ENCODE peak calls at places on chromosomes 7 and 10, in four cellular contexts. One of them, this sample, is unnamed. For H3K27me3, the result is how much of the 10 kb centered on the place peaks cover.

GRCh38 chr7:110839866-110840265 is 251.1 kb upstream of the LRRN3 start:
- DNase-seq in dorsolateral prefrontal cortex: no peak
- DNase-seq in A673: peak
- DNase-seq in lower lobe of right lung: no peak
- DNase-seq in this sample: no peak

GRCh38 chr7:153616808-153617207 is 435.4 kb upstream of the DPP6 start:
- DNase-seq in dorsolateral prefrontal cortex: no peak
- DNase-seq in A673: no peak
- DNase-seq in lower lobe of right lung: no peak
- DNase-seq in this sample: no peak

GRCh38 chr10:124594240-124594639 is 132.6 kb downstream of the LHPP start:
- DNase-seq in dorsolateral prefrontal cortex: no peak
- DNase-seq in A673: no peak
- DNase-seq in lower lobe of right lung: no peak
- DNase-seq in this sample: no peak

GRCh38 chr7:8232999-8233847 is 28.7 kb downstream of the ICA1 start:
- DNase-seq in dorsolateral prefrontal cortex: no peak
- DNase-seq in A673: no peak
- DNase-seq in lower lobe of right lung: no peak
- DNase-seq in this sample: no peak

GRCh38 chr10:4234661-4235060 is 449.7 kb upstream of the KLF6 start:
- DNase-seq in dorsolateral prefrontal cortex: no peak
- DNase-seq in A673: peak
- DNase-seq in lower lobe of right lung: no peak
- DNase-seq in this sample: no peak

GRCh38 chr10:50431791-50432190 is 180.5 kb upstream of the ASAH2 start:
- DNase-seq in dorsolateral prefrontal cortex: no peak
- DNase-seq in A673: peak
- DNase-seq in lower lobe of right lung: no peak
- DNase-seq in this sample: no peak

GRCh38 chr10:13458107-13458761 is 70.6 kb downstream of the BEND7 start:
- DNase-seq in dorsolateral prefrontal cortex: no peak
- DNase-seq in A673: no peak
- DNase-seq in lower lobe of right lung: no peak
- DNase-seq in this sample: no peak

GRCh38 chr7:139774376-139774775 is 3.4 kb downstream of the HIPK2 start:
- DNase-seq in dorsolateral prefrontal cortex: no peak
- DNase-seq in A673: no peak
- DNase-seq in lower lobe of right lung: no peak
- DNase-seq in this sample: no peak

GRCh38 chr10:61404771-61405170 is 48.4 kb downstream of the TMEM26 start:
- DNase-seq in dorsolateral prefrontal cortex: no peak
- DNase-seq in A673: peak
- DNase-seq in lower lobe of right lung: no peak
- DNase-seq in this sample: no peak

GRCh38 chr10:117226813-117227451 is 14.0 kb upstream of the SLC18A2 start:
- DNase-seq in dorsolateral prefrontal cortex: no peak
- DNase-seq in A673: peak
- DNase-seq in lower lobe of right lung: peak
- DNase-seq in this sample: peak

GRCh38 chr10:47286591-47287325 is 13.2 kb upstream of the GDF10 start:
- DNase-seq in dorsolateral prefrontal cortex: no peak
- DNase-seq in A673: no peak
- DNase-seq in lower lobe of right lung: no peak
- DNase-seq in this sample: no peak

GRCh38 chr10:29435809-29436501 is 147.1 kb downstream of the LYZL1 start:
- DNase-seq in dorsolateral prefrontal cortex: no peak
- DNase-seq in A673: no peak
- DNase-seq in lower lobe of right lung: no peak
- DNase-seq in this sample: no peak

GRCh38 chr7:132655071-132655761 is 78.9 kb upstream of the PLXNA4 start:
- DNase-seq in dorsolateral prefrontal cortex: peak
- DNase-seq in A673: peak
- DNase-seq in lower lobe of right lung: peak
- DNase-seq in this sample: no peak

GRCh38 chr10:84370268-84370667 is 41.9 kb downstream of the CCSER2 start:
- DNase-seq in dorsolateral prefrontal cortex: no peak
- DNase-seq in A673: no peak
- DNase-seq in lower lobe of right lung: no peak
- DNase-seq in this sample: no peak

GRCh38 chr7:113491305-113491704 is 373.0 kb upstream of the SMIM30 start:
- DNase-seq in dorsolateral prefrontal cortex: no peak
- DNase-seq in A673: no peak
- DNase-seq in lower lobe of right lung: no peak
- DNase-seq in this sample: no peak

GRCh38 chr7:41224063-41224763 is 478.7 kb downstream of the INHBA start:
- DNase-seq in dorsolateral prefrontal cortex: no peak
- DNase-seq in A673: no peak
- DNase-seq in lower lobe of right lung: no peak
- DNase-seq in this sample: no peak

GRCh38 chr7:18086165-18087030 is 58.8 kb upstream of the PRPS1L1 start:
- DNase-seq in dorsolateral prefrontal cortex: no peak
- DNase-seq in A673: no peak
- DNase-seq in lower lobe of right lung: peak
- DNase-seq in this sample: peak

GRCh38 chr7:48173983-48174382 is 2.7 kb downstream of the ABCA13 start:
- DNase-seq in dorsolateral prefrontal cortex: no peak
- DNase-seq in A673: no peak
- DNase-seq in lower lobe of right lung: no peak
- DNase-seq in this sample: no peak

GRCh38 chr10:94640562-94640961 is 43.0 kb upstream of the CYP2C18 start:
- DNase-seq in dorsolateral prefrontal cortex: no peak
- DNase-seq in A673: no peak
- DNase-seq in lower lobe of right lung: no peak
- DNase-seq in this sample: no peak

GRCh38 chr10:4384254-4384653 is 441.8 kb upstream of the AKR1E2 start:
- DNase-seq in dorsolateral prefrontal cortex: no peak
- DNase-seq in A673: peak
- DNase-seq in lower lobe of right lung: no peak
- DNase-seq in this sample: no peak

GRCh38 chr7:132328760-132329159 is 247.5 kb downstream of the PLXNA4 start:
- DNase-seq in dorsolateral prefrontal cortex: no peak
- DNase-seq in A673: no peak
- DNase-seq in lower lobe of right lung: no peak
- DNase-seq in this sample: no peak

GRCh38 chr10:103555321-103555649 is 61.8 kb downstream of the NEURL1 start:
- DNase-seq in dorsolateral prefrontal cortex: no peak
- DNase-seq in A673: no peak
- DNase-seq in lower lobe of right lung: no peak
- DNase-seq in this sample: no peak

GRCh38 chr10:103555712-103556111 is 62.2 kb downstream of the NEURL1 start:
- DNase-seq in dorsolateral prefrontal cortex: no peak
- DNase-seq in A673: no peak
- DNase-seq in lower lobe of right lung: no peak
- DNase-seq in this sample: no peak

GRCh38 chr10:103557455-103557854 is 64.0 kb downstream of the NEURL1 start:
- DNase-seq in dorsolateral prefrontal cortex: no peak
- DNase-seq in A673: no peak
- DNase-seq in lower lobe of right lung: no peak
- DNase-seq in this sample: no peak

GRCh38 chr10:103554488-103555320 is 61.2 kb downstream of the NEURL1 start:
- DNase-seq in dorsolateral prefrontal cortex: peak
- DNase-seq in A673: peak
- DNase-seq in lower lobe of right lung: peak
- DNase-seq in this sample: peak

DNA sequence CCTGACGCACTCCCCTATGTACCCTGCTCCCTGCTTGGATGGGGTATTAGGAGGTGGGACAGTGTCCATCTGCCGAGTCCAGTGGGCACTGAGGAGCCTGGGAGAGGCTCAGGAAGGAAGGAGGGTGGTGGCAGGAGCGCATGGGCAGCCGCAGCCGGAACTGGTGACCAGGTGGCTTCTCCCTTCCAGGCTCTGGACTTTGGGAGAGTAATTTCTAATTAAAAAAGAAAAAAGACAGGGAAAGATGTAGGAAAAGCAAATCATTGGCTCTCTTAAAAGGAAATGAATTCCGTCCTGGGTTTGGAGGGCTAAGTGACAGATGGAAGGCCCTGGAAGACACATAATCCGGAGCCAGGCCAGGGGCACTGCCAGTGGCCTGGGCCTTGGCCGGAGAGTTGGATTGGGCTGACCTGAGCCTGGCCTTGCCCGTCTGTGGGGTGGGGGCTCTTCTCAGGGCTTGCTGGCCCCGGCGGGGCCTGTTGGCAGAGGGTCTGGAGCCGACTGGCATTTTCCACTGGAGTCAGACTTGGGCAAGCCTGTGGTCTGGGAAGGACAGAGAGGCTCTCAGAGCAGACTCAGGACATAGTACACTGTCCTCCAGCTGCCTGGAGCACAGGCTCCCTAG is 63.0 kb downstream of the NEURL1 start:
- DNase-seq in dorsolateral prefrontal cortex: no peak
- DNase-seq in A673: no peak
- DNase-seq in lower lobe of right lung: no peak
- DNase-seq in this sample: peak
- H3K27me3 ChIP-seq in dorsolateral prefrontal cortex: under half
- H3K27me3 ChIP-seq in A673: under half
- H3K27me3 ChIP-seq in lower lobe of right lung: under half
- H3K27me3 ChIP-seq in this sample: under half

DNA sequence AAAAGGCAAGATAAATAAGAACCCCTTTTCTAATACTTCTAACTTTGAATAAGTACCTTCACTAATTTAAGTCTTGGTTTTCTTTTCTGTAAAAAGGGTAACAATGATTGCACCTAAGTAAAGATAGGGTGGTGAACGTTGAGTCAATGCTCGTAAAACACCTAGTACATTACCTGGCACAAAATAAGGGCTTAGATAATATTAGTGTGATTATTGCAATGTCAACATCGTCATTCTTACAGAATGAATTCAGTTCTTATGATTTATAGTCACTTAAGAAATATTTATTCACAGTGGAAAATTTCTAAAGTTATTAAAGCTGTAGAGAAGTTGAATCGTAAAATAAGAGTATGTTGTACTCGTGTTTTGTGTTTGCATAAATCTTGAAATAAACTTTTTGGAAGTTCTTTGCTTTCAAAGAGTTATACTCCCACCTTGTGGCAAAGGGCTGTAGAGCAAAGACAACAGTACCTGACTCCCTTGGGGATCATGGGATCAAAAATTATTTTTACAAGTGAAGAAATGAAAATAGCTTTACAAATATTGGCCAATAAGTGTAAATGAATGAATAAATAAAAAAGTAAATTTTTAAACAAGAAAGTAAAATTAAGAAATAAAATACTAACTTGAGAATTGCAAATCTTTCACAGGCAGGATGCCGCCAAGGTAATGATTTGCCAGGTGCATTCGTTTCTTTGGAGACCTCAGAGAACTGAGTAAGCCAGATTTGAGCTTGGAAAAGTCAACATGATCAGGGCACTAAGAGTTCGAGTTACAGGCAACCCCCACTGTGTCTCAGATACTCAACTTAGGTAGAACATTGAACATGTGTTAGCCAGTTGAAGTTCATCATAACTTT is 285.8 kb upstream of the CACNA2D1 start:
- DNase-seq in dorsolateral prefrontal cortex: no peak
- DNase-seq in A673: peak
- DNase-seq in lower lobe of right lung: no peak
- DNase-seq in this sample: no peak
- H3K4me3 ChIP-seq in dorsolateral prefrontal cortex: no peak
- H3K4me3 ChIP-seq in A673: no peak
- H3K4me3 ChIP-seq in lower lobe of right lung: no peak
- H3K4me3 ChIP-seq in this sample: no peak

GRCh38 chr10:8702181-8702580 is 647.7 kb downstream of the GATA3 start:
- DNase-seq in dorsolateral prefrontal cortex: no peak
- DNase-seq in A673: no peak
- DNase-seq in lower lobe of right lung: no peak
- DNase-seq in this sample: no peak

GRCh38 chr10:8700689-8701088 is 646.2 kb downstream of the GATA3 start:
- DNase-seq in dorsolateral prefrontal cortex: no peak
- DNase-seq in A673: no peak
- DNase-seq in lower lobe of right lung: no peak
- DNase-seq in this sample: no peak

DNA sequence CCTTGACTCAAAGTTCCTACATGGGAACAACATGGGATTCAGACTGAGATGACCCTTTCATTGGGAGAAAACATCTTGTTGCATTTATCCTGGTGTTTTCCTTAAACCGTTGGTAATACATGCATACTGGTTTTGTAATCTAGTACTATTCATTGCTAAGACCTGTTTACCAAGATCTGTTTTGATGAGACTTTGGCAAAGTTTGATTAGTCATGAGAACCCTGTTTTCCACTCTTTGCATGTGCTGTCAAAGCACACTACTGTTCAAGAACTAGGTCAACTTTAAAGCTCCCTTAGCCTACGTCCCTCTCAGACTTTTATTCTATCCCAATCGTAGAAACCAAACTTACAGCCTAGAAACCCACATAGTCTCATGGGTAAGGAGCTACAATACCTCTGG is 650.9 kb downstream of the GATA3 start:
- DNase-seq in dorsolateral prefrontal cortex: no peak
- DNase-seq in A673: no peak
- DNase-seq in lower lobe of right lung: no peak
- DNase-seq in this sample: no peak
- H3K27me3 ChIP-seq in dorsolateral prefrontal cortex: under half
- H3K27me3 ChIP-seq in A673: under half
- H3K27me3 ChIP-seq in lower lobe of right lung: under half
- H3K27me3 ChIP-seq in this sample: under half

DNA sequence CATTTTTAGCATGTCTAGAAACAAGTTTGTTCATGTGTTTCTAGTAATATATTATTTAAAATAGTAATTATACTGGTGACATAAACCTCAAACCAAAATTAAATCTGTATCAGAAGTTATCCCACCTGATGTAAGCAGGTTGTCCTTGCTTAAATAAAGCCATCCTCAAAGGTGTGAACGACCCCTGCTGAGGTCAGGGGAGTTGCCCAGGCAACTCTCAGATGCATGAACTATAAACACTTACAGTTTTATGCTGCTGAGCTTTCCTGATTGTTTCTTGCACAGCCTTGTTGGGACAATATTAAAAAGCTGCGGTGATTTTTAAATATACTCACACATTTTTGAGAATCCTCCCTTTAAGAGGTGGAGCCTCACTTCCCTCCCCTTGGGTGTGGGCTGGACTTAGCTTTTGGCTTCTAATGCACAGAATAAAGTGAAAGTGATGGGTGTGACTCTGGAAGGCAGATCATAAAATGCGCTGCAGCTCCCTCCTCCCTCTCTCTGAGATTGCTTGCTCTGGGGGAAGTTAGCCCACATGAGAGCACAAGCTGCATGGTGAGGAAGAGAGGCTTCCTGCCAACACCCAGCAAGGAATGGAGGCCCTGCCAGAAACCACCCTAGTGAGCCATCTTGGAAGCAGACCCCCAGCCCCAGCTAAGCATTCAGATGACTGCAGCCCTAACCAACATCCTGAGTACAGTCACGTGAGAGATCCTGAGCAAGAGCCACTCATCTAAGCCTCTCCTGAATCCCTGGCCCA is 152.7 kb downstream of the SKIDA1 start:
- DNase-seq in dorsolateral prefrontal cortex: no peak
- DNase-seq in A673: peak
- DNase-seq in lower lobe of right lung: peak
- DNase-seq in this sample: no peak
- H3K4me3 ChIP-seq in dorsolateral prefrontal cortex: no peak
- H3K4me3 ChIP-seq in A673: peak
- H3K4me3 ChIP-seq in lower lobe of right lung: no peak
- H3K4me3 ChIP-seq in this sample: no peak